ENCODE peak calls at places on chromosomes 11 and 22, in nine cellular contexts. O is stimulated activated CD4-positive, alpha-beta T cell treated with anti-CD3 and anti-CD28 coated beads, Interleukin-1b, Interleukin-23, amount 100 ng/mL, for 1 hour; V is lower leg skin; M is iris pigment epithelial cell; D is NAMALWA; U is body of pancreas; L is activated T-cell treated with anti-CD3 and anti-CD28 coated beads for 1 hour; J is heart right ventricle; K is AG20443. R is an unnamed sample.

GRCh38 chr11:3043315-3043871 is 13.8 kb downstream of the CARS1 start:
- DNase-seq in V (no peak), J (peak; percentile 66), U (peak; percentile 65), O (no peak), M (peak; percentile 46), K (peak; percentile 89), L (no peak), D (no peak), R (no peak)

GRCh38 chr22:37892566-37893338 is 13.3 kb upstream of the MICALL1 start:
- DNase-seq in J (peak; percentile 66), V (no peak), M (no peak), U (peak; percentile 79), O (no peak), D (no peak), K (no peak), L (no peak), R (no peak)

GRCh38 chr22:45246060-45246985 is 5.6 kb upstream of the KIAA0930 start:
- DNase-seq in J (no peak), V (peak; percentile 73), D (no peak), L (no peak), K (peak; percentile 93), O (no peak), M (peak; percentile 94), U (peak; percentile 96), R (peak; percentile 93)

GRCh38 chr11:8652140-8652539 is 30.3 kb downstream of the TRIM66 start:
- DNase-seq in M (peak; percentile 85), L (no peak), K (peak; percentile 87), U (no peak), D (no peak), V (peak; percentile 35), J (no peak), O (no peak), R (peak; percentile 67)

GRCh38 chr11:106121570-106122320 is 44.3 kb downstream of the AASDHPPT start:
- DNase-seq in U (no peak), M (no peak), J (no peak), V (no peak), O (no peak), L (no peak), D (no peak), K (no peak), R (no peak)

GRCh38 chr11:70931430-70931829 is 320.9 kb downstream of the SHANK2 start:
- DNase-seq in U (no peak), J (no peak), O (no peak), K (no peak), L (no peak), M (no peak), D (no peak), V (no peak), R (no peak)

GRCh38 chr11:64858467-64859401 is 14.3 kb upstream of the CDC42BPG start:
- DNase-seq in M (no peak), U (no peak), O (no peak), J (peak; percentile 76), V (no peak), K (no peak), L (peak; percentile 53), D (no peak), R (no peak)

GRCh38 chr11:15988693-15989231 is 367.6 kb downstream of the SOX6 start:
- DNase-seq in U (no peak), L (no peak), M (no peak), O (no peak), D (peak; percentile 5), J (no peak), V (no peak), K (no peak), R (no peak)

GRCh38 chr22:29195118-29195963 is 10.4 kb upstream of the EMID1 start:
- DNase-seq in V (no peak), J (no peak), K (no peak), D (no peak), O (no peak), M (no peak), L (no peak), U (no peak), R (no peak)

GRCh38 chr11:69239320-69240040 is 54.5 kb upstream of the MYEOV start:
- DNase-seq in D (no peak), L (no peak), K (no peak), J (no peak), M (no peak), O (no peak), U (no peak), V (no peak), R (no peak)

GRCh38 chr11:99739464-99740089 is 718.8 kb downstream of the CNTN5 start:
- DNase-seq in D (peak; percentile 53), V (no peak), O (no peak), K (no peak), M (peak; percentile 55), J (no peak), U (peak; percentile 5), L (no peak), R (peak; percentile 47)

GRCh38 chr11:16997624-16998023 is 16.6 kb downstream of the PLEKHA7 start:
- DNase-seq in M (no peak), K (no peak), U (no peak), O (no peak), L (no peak), V (no peak), J (no peak), D (no peak), R (no peak)

GRCh38 chr11:36251716-36252307 is 37.4 kb downstream of the COMMD9 start:
- DNase-seq in U (no peak), J (no peak), D (no peak), K (no peak), M (no peak), L (no peak), V (no peak), O (no peak), R (no peak)

GRCh38 chr11:64140101-64140500 is 25.8 kb downstream of the MACROD1 start:
- DNase-seq in V (no peak), L (no peak), U (no peak), K (no peak), J (no peak), D (no peak), M (no peak), O (no peak), R (no peak)

GRCh38 chr11:74957937-74958629 is 9.0 kb downstream of the SPCS2 start:
- DNase-seq in K (no peak), V (no peak), M (no peak), J (no peak), U (no peak), O (no peak), L (no peak), D (no peak), R (no peak)

GRCh38 chr11:77345621-77346020 is 44.1 kb upstream of the GDPD4 start:
- DNase-seq in V (no peak), L (no peak), U (no peak), D (no peak), K (peak; percentile 38), J (no peak), O (no peak), M (peak; percentile 79), R (peak; percentile 65)

GRCh38 chr22:33400891-33401290 is 342.7 kb upstream of the SYN3 start:
- DNase-seq in J (no peak), U (no peak), M (no peak), V (no peak), K (no peak), L (no peak), O (no peak), D (no peak), R (no peak)

GRCh38 chr11:88204353-88204752 is 29.1 kb upstream of the RAB38 start:
- DNase-seq in J (no peak), U (no peak), M (no peak), K (no peak), V (no peak), D (no peak), L (no peak), O (no peak), R (no peak)